ENCODE peak calls at places on chromosomes 4 and X, in five cellular contexts. One of them, this sample, is unnamed. For H3K4me1, the result is how much of the 10 kb centered on the place peaks cover.

GRCh38 chrX:129652565-129653169 is 2.1 kb downstream of the APLN start:
- DNase-seq in ascending aorta: no peak
- DNase-seq in sigmoid colon: no peak
- DNase-seq in esophagus squamous epithelium: no peak
- DNase-seq in tibial artery: no peak
- DNase-seq in this sample: no peak

GRCh38 chr4:143337600-143338287 is 1.1 kb downstream of the GAB1 start:
- DNase-seq in ascending aorta: no peak
- DNase-seq in sigmoid colon: peak
- DNase-seq in esophagus squamous epithelium: no peak
- DNase-seq in tibial artery: peak
- DNase-seq in this sample: peak

GRCh38 chrX:100687128-100687527 is 43.1 kb downstream of the SRPX2 start:
- DNase-seq in ascending aorta: no peak
- DNase-seq in sigmoid colon: no peak
- DNase-seq in esophagus squamous epithelium: no peak
- DNase-seq in tibial artery: no peak
- DNase-seq in this sample: no peak

GRCh38 chr4:158068063-158068462 is 104.8 kb downstream of the GASK1B start:
- DNase-seq in ascending aorta: no peak
- DNase-seq in sigmoid colon: no peak
- DNase-seq in esophagus squamous epithelium: no peak
- DNase-seq in tibial artery: no peak
- DNase-seq in this sample: no peak

GRCh38 chrX:275967-276587 is 5.1 kb upstream of the PLCXD1 start:
- DNase-seq in ascending aorta: peak
- DNase-seq in sigmoid colon: peak
- DNase-seq in esophagus squamous epithelium: no peak
- DNase-seq in tibial artery: peak
- DNase-seq in this sample: peak

GRCh38 chr4:19304028-19304427 is 947.7 kb upstream of the SLIT2 start:
- DNase-seq in ascending aorta: no peak
- DNase-seq in sigmoid colon: no peak
- DNase-seq in esophagus squamous epithelium: no peak
- DNase-seq in tibial artery: no peak
- DNase-seq in this sample: no peak

GRCh38 chrX:14956813-14957212 is 83.6 kb downstream of the MOSPD2 start:
- DNase-seq in ascending aorta: no peak
- DNase-seq in sigmoid colon: no peak
- DNase-seq in esophagus squamous epithelium: no peak
- DNase-seq in tibial artery: no peak
- DNase-seq in this sample: no peak

GRCh38 chr4:136637071-136637777 is 895.1 kb downstream of the PCDH18 start:
- DNase-seq in ascending aorta: no peak
- DNase-seq in sigmoid colon: no peak
- DNase-seq in esophagus squamous epithelium: no peak
- DNase-seq in tibial artery: no peak
- DNase-seq in this sample: peak

GRCh38 chrX:71053217-71053621 is 14.9 kb downstream of the SNX12 start:
- DNase-seq in ascending aorta: no peak
- DNase-seq in sigmoid colon: no peak
- DNase-seq in esophagus squamous epithelium: no peak
- DNase-seq in tibial artery: no peak
- DNase-seq in this sample: peak

GRCh38 chrX:136528645-136529315 is 3.2 kb upstream of the VGLL1 start:
- DNase-seq in ascending aorta: no peak
- DNase-seq in sigmoid colon: no peak
- DNase-seq in esophagus squamous epithelium: no peak
- DNase-seq in tibial artery: no peak
- DNase-seq in this sample: no peak

GRCh38 chr4:41509411-41510008 is 28.4 kb upstream of the LIMCH1 start:
- DNase-seq in ascending aorta: no peak
- DNase-seq in sigmoid colon: no peak
- DNase-seq in esophagus squamous epithelium: no peak
- DNase-seq in tibial artery: peak
- DNase-seq in this sample: no peak

GRCh38 chrX:70481424-70481823 is 36.8 kb downstream of the DLG3 start:
- DNase-seq in ascending aorta: no peak
- DNase-seq in sigmoid colon: no peak
- DNase-seq in esophagus squamous epithelium: no peak
- DNase-seq in tibial artery: no peak
- DNase-seq in this sample: peak

GRCh38 chr4:102586644-102587021 is 85.5 kb downstream of the NFKB1 start:
- DNase-seq in ascending aorta: no peak
- DNase-seq in sigmoid colon: no peak
- DNase-seq in esophagus squamous epithelium: no peak
- DNase-seq in tibial artery: no peak
- DNase-seq in this sample: no peak

GRCh38 chr4:150078996-150079581 is 844 bp downstream of the DCLK2 start:
- DNase-seq in ascending aorta: no peak
- DNase-seq in sigmoid colon: peak
- DNase-seq in esophagus squamous epithelium: no peak
- DNase-seq in tibial artery: peak
- DNase-seq in this sample: peak

GRCh38 chr4:118265312-118266144 is 87.3 kb downstream of the PRSS12 start:
- DNase-seq in ascending aorta: no peak
- DNase-seq in sigmoid colon: no peak
- DNase-seq in esophagus squamous epithelium: no peak
- DNase-seq in tibial artery: no peak
- DNase-seq in this sample: peak

GRCh38 chr4:110586137-110586850 is 36.6 kb downstream of the PITX2 start:
- DNase-seq in ascending aorta: no peak
- DNase-seq in sigmoid colon: no peak
- DNase-seq in esophagus squamous epithelium: no peak
- DNase-seq in tibial artery: no peak
- DNase-seq in this sample: peak

GRCh38 chrX:24479924-24480722 is 15.0 kb downstream of the PDK3 start:
- DNase-seq in ascending aorta: no peak
- DNase-seq in sigmoid colon: no peak
- DNase-seq in esophagus squamous epithelium: no peak
- DNase-seq in tibial artery: no peak
- DNase-seq in this sample: no peak

GRCh38 chr4:121980643-121981042 is 28.8 kb upstream of the TRPC3 start:
- DNase-seq in ascending aorta: no peak
- DNase-seq in sigmoid colon: no peak
- DNase-seq in esophagus squamous epithelium: no peak
- DNase-seq in tibial artery: no peak
- DNase-seq in this sample: peak

GRCh38 chr4:78542373-78542772 is 9.2 kb upstream of the ANXA3 start:
- DNase-seq in ascending aorta: no peak
- DNase-seq in sigmoid colon: no peak
- DNase-seq in esophagus squamous epithelium: no peak
- DNase-seq in tibial artery: no peak
- DNase-seq in this sample: peak

GRCh38 chrX:109840585-109840984 is 107.5 kb upstream of the ACSL4 start:
- DNase-seq in ascending aorta: no peak
- DNase-seq in sigmoid colon: peak
- DNase-seq in esophagus squamous epithelium: no peak
- DNase-seq in tibial artery: peak
- DNase-seq in this sample: peak

GRCh38 chr4:122219356-122219755 is 67.2 kb downstream of the BLTP1 start:
- DNase-seq in ascending aorta: no peak
- DNase-seq in sigmoid colon: no peak
- DNase-seq in esophagus squamous epithelium: no peak
- DNase-seq in tibial artery: no peak
- DNase-seq in this sample: no peak

GRCh38 chrX:28312965-28313364 is 274.3 kb upstream of the IL1RAPL1 start:
- DNase-seq in ascending aorta: no peak
- DNase-seq in sigmoid colon: no peak
- DNase-seq in esophagus squamous epithelium: no peak
- DNase-seq in tibial artery: no peak
- DNase-seq in this sample: no peak

GRCh38 chr4:87543835-87544461 is 14.8 kb upstream of the SPARCL1 start:
- DNase-seq in ascending aorta: no peak
- DNase-seq in sigmoid colon: no peak
- DNase-seq in esophagus squamous epithelium: no peak
- DNase-seq in tibial artery: no peak
- DNase-seq in this sample: peak

GRCh38 chr4:15809058-15809457 is 30.9 kb downstream of the CD38 start:
- DNase-seq in ascending aorta: no peak
- DNase-seq in sigmoid colon: no peak
- DNase-seq in esophagus squamous epithelium: no peak
- DNase-seq in tibial artery: no peak
- DNase-seq in this sample: no peak

GRCh38 chr4:24771241-24771640 is 24.1 kb upstream of the SOD3 start:
- DNase-seq in ascending aorta: no peak
- DNase-seq in sigmoid colon: no peak
- DNase-seq in esophagus squamous epithelium: no peak
- DNase-seq in tibial artery: no peak
- DNase-seq in this sample: peak

GRCh38 chr4:73450398-73451004 is 14.5 kb downstream of the AFP start:
- DNase-seq in ascending aorta: no peak
- DNase-seq in sigmoid colon: no peak
- DNase-seq in esophagus squamous epithelium: no peak
- DNase-seq in tibial artery: no peak
- DNase-seq in this sample: no peak

GRCh38 chrX:50971390-50971789 is 60.9 kb downstream of the BMP15 start:
- DNase-seq in ascending aorta: no peak
- DNase-seq in sigmoid colon: no peak
- DNase-seq in esophagus squamous epithelium: no peak
- DNase-seq in tibial artery: no peak
- DNase-seq in this sample: peak

GRCh38 chr4:40254961-40255721 is 58.3 kb downstream of the RHOH start:
- DNase-seq in ascending aorta: no peak
- DNase-seq in sigmoid colon: no peak
- DNase-seq in esophagus squamous epithelium: no peak
- DNase-seq in tibial artery: no peak
- DNase-seq in this sample: peak

GRCh38 chr4:9765091-9765490 is 16.3 kb upstream of the DRD5 start:
- DNase-seq in ascending aorta: no peak
- DNase-seq in sigmoid colon: no peak
- DNase-seq in esophagus squamous epithelium: no peak
- DNase-seq in tibial artery: no peak
- DNase-seq in this sample: peak

GRCh38 chr4:5711479-5712184 is 631 bp downstream of the EVC start:
- DNase-seq in ascending aorta: no peak
- DNase-seq in sigmoid colon: peak
- DNase-seq in esophagus squamous epithelium: no peak
- DNase-seq in tibial artery: no peak
- DNase-seq in this sample: no peak

GRCh38 chr4:9898596-9899345 is 117.3 kb downstream of the DRD5 start:
- DNase-seq in ascending aorta: no peak
- DNase-seq in sigmoid colon: no peak
- DNase-seq in esophagus squamous epithelium: no peak
- DNase-seq in tibial artery: no peak
- DNase-seq in this sample: peak

GRCh38 chr4:56908206-56909082 is 744 bp downstream of the REST start:
- DNase-seq in ascending aorta: no peak
- DNase-seq in sigmoid colon: peak
- DNase-seq in esophagus squamous epithelium: no peak
- DNase-seq in tibial artery: peak
- DNase-seq in this sample: peak

DNA sequence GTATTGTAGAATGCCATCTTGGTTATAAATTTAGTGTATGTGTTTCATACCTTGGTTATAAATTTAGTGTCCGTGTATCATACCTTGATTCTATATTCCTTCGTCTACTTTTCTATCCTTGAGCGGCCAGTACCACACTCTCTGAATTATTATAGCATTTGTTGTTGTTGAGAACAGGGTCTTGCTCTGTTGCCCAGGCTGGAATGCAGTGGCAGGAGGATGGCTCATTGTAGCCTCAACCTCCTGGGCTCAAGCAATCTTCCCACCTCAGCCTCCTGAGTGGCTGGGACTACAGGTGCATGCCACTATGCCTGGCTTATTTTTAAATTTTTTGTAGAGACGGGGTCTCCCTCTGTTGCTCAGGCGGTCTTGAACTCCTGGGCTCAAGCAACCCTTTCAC is 50.1 kb downstream of the FAM193A start:
- DNase-seq in ascending aorta: no peak
- DNase-seq in sigmoid colon: no peak
- DNase-seq in esophagus squamous epithelium: no peak
- DNase-seq in tibial artery: no peak
- DNase-seq in this sample: no peak
- H3K4me1 ChIP-seq in ascending aorta: under half
- H3K4me1 ChIP-seq in sigmoid colon: half or more
- H3K4me1 ChIP-seq in esophagus squamous epithelium: under half
- H3K4me1 ChIP-seq in tibial artery: under half
- H3K4me1 ChIP-seq in this sample: under half

DNA sequence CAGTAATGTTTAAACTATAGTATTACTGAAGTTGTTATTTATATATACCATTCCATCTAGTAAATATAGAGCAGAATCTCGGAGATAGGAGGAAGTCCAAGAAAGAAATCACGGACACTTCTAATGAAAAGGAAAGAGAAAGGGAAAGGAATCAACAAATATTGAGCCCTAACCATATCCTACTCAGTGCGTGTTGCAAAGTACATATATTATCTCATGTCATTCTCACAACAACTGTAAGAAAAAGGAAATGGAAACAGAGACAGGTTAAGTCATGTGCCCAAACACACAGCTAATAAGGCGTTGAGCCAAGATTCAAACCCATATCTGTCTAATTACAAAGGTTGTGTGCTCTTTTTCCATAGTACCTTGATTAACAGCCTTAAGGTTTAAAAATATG is 16.0 kb downstream of the HTR2C start:
- DNase-seq in ascending aorta: no peak
- DNase-seq in sigmoid colon: no peak
- DNase-seq in esophagus squamous epithelium: no peak
- DNase-seq in tibial artery: no peak
- DNase-seq in this sample: no peak
- H3K4me3 ChIP-seq in ascending aorta: no peak
- H3K4me3 ChIP-seq in sigmoid colon: no peak
- H3K4me3 ChIP-seq in esophagus squamous epithelium: no peak
- H3K4me3 ChIP-seq in tibial artery: no peak
- H3K4me3 ChIP-seq in this sample: no peak

DNA sequence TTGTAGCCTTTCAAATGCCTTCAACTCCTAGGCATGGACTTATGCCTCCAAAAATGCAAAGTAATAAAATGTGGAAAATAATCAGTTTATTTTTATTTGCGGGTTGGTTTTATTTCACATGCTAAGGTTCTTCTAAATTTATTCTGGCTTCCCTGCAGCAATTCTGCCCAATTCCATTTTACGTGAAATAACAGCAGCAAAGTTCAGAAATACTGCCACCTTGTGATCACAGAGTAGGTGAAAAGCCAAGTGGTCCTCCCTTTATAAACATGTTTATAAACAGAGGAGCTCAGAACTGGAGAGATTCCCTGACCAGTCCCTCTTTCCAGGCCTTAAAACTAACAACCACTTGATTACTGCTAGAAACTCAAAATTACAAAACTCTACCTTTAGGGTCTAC is 14.7 kb upstream of the DCHS2 start:
- DNase-seq in ascending aorta: no peak
- DNase-seq in sigmoid colon: no peak
- DNase-seq in esophagus squamous epithelium: no peak
- DNase-seq in tibial artery: no peak
- DNase-seq in this sample: peak
- TF ChIP-seq CTCF in ascending aorta: peak
- TF ChIP-seq CTCF in sigmoid colon: peak
- TF ChIP-seq CTCF in esophagus squamous epithelium: peak
- TF ChIP-seq CTCF in tibial artery: peak
- TF ChIP-seq CTCF in this sample: peak

DNA sequence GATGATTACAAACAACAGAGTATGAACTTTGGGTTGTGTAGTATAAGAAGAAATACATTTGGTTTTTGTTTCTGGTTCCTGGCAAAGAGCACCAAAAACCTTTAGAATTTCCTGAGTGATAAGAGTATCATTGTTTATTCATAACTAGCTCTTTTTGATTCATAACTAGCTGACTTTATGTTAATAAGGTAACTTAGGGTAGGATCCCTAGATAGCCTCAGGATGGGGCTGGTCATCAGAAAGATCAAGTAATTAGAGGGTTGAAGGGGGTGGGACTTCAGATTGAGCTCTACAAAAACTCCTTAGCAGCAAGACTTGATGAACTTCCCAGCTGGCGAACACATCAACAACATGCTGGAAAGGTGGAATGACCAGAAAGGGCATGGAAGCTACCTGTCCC is 166.5 kb downstream of the SCFD2 start:
- DNase-seq in ascending aorta: no peak
- DNase-seq in sigmoid colon: no peak
- DNase-seq in esophagus squamous epithelium: no peak
- DNase-seq in tibial artery: no peak
- DNase-seq in this sample: peak
- H3K4me1 ChIP-seq in ascending aorta: under half
- H3K4me1 ChIP-seq in sigmoid colon: under half
- H3K4me1 ChIP-seq in esophagus squamous epithelium: under half
- H3K4me1 ChIP-seq in tibial artery: under half
- H3K4me1 ChIP-seq in this sample: under half

This sample was measured in cardiac muscle cell.